ENCODE peak calls at places on chromosomes 2 and 18, in four cellular contexts. K, T, U and L are unnamed samples.

GRCh38 chr2:177264209-177264538 is 353 bp downstream of the NFE2L2 start:
- DNase-seq in T (no peak), U (no peak), K (no peak), L (no peak)

GRCh38 chr18:75156139-75156750 is 52.7 kb downstream of the PTGR3 start:
- DNase-seq in U (no peak), T (no peak), K (no peak), L (no peak)

GRCh38 chr2:112024896-112025491 is 30.1 kb upstream of the TMEM87B start:
- DNase-seq in T (no peak), K (no peak), U (no peak), L (no peak)

GRCh38 chr18:3603460-3604259 is 153.7 kb downstream of the TGIF1 start:
- DNase-seq in K (no peak), T (peak; percentile 46), U (no peak), L (no peak)

GRCh38 chr2:190354003-190354690 is 10.8 kb downstream of the INPP1 start:
- DNase-seq in K (no peak), U (no peak), T (no peak), L (no peak)

GRCh38 chr2:109555346-109555900 is 58.3 kb downstream of the SEPTIN10 start:
- DNase-seq in U (no peak), K (no peak), T (no peak), L (no peak)

GRCh38 chr2:69086466-69086865 is 73.5 kb downstream of the ANTXR1 start:
- DNase-seq in T (no peak), K (no peak), U (no peak), L (no peak)

GRCh38 chr2:117785740-117786139 is 28.8 kb upstream of the DDX18 start:
- DNase-seq in K (no peak), U (peak; percentile 28), T (no peak), L (peak; percentile 15)

GRCh38 chr2:23243258-23243657 is 141.7 kb upstream of the KLHL29 start:
- DNase-seq in U (no peak), K (no peak), T (no peak), L (no peak)

GRCh38 chr2:98412751-98413445 is 31.8 kb upstream of the INPP4A start:
- DNase-seq in T (peak; percentile 45), U (peak; percentile 66), K (no peak), L (peak; percentile 33)

GRCh38 chr18:21191596-21192307 is 50.3 kb upstream of the GREB1L start:
- DNase-seq in T (no peak), U (peak; percentile 80), K (no peak), L (peak; percentile 19)

GRCh38 chr2:194445226-194445625 is 1211.8 kb upstream of the SLC39A10 start:
- DNase-seq in U (no peak), T (no peak), K (no peak), L (no peak)

GRCh38 chr2:6863792-6864191 is 1.9 kb downstream of the CMPK2 start:
- DNase-seq in T (no peak), K (no peak), U (no peak), L (no peak)

GRCh38 chr2:222568866-222569265 is 87.0 kb downstream of the FARSB start:
- DNase-seq in K (no peak), T (no peak), U (no peak), L (no peak)

GRCh38 chr2:234635284-234635683 is 138.4 kb upstream of the ARL4C start:
- DNase-seq in U (no peak), T (no peak), K (no peak), L (no peak)

GRCh38 chr2:120132190-120132589 is 91.0 kb downstream of the TMEM185B start:
- DNase-seq in U (no peak), K (no peak), T (no peak), L (no peak)

GRCh38 chr2:175950512-175950911 is 51.6 kb downstream of the LNPK start:
- DNase-seq in U (no peak), K (no peak), T (no peak), L (no peak)

GRCh38 chr2:200168641-200169265 is 137.7 kb upstream of the SPATS2L start:
- DNase-seq in K (no peak), T (no peak), U (no peak), L (no peak)

GRCh38 chr18:48359626-48360025 is 49.6 kb downstream of the ZBTB7C start:
- DNase-seq in T (no peak), U (no peak), K (no peak), L (no peak)

GRCh38 chr2:195212586-195212985 is 444.4 kb upstream of the SLC39A10 start:
- DNase-seq in U (no peak), T (no peak), K (no peak), L (no peak)

GRCh38 chr2:205687018-205687956 is 5.0 kb downstream of the NRP2 start:
- DNase-seq in T (no peak), K (no peak), U (no peak), L (no peak)

GRCh38 chr18:48019557-48019956 is 89.1 kb upstream of the SMAD2 start:
- DNase-seq in K (no peak), T (no peak), U (no peak), L (no peak)

GRCh38 chr2:122988395-122989221 is 1036.5 kb upstream of the CNTNAP5 start:
- DNase-seq in T (no peak), K (peak; percentile 15), U (no peak), L (no peak)

GRCh38 chr18:76581261-76581660 is 86.2 kb upstream of the ZNF516 start:
- DNase-seq in U (no peak), T (no peak), K (no peak), L (no peak)